ENCODE peak calls at places on chromosomes 5 and 9, in four cellular contexts. G is ELF-1, P is mammary epithelial cell, A is right lobe of liver. Z is an unnamed sample.

GRCh38 chr9:21110708-21111576 is 30.7 kb downstream of the IFNW1 start:
- DNase-seq in A (no peak), P (peak; percentile 52), G (peak; percentile 22), Z (peak; percentile 73)

GRCh38 chr9:127205952-127206351 is 58.6 kb upstream of the GARNL3 start:
- DNase-seq in P (no peak), A (no peak), G (no peak), Z (no peak)

GRCh38 chr9:129665008-129665771 is at the start of gene PRRX2:
- DNase-seq in P (no peak), G (no peak), A (no peak), Z (no peak)

GRCh38 chr5:88438006-88438405 is 169.4 kb upstream of the TMEM161B start:
- DNase-seq in G (peak; percentile 5), P (peak; percentile 4), A (no peak), Z (peak; percentile 7)

GRCh38 chr9:85516976-85517637 is 224.6 kb downstream of the AGTPBP1 start:
- DNase-seq in G (no peak), A (no peak), P (peak; percentile 86), Z (peak; percentile 79)

GRCh38 chr9:130204341-130204740 is 32.1 kb downstream of the NCS1 start:
- DNase-seq in A (no peak), P (no peak), G (no peak), Z (no peak)

GRCh38 chr5:167352801-167353200 is 938.6 kb upstream of the WWC1 start:
- DNase-seq in A (no peak), P (no peak), G (no peak), Z (no peak)

GRCh38 chr5:143139585-143139984 is 263.9 kb downstream of the NR3C1 start:
- DNase-seq in P (no peak), A (no peak), G (no peak), Z (no peak)

GRCh38 chr5:60299944-60300343 is 400.0 kb downstream of the DEPDC1B start:
- DNase-seq in G (no peak), P (peak; percentile 9), A (no peak), Z (no peak)

GRCh38 chr5:179234563-179235135 is 110.6 kb downstream of the ADAMTS2 start:
- DNase-seq in G (no peak), A (no peak), P (no peak), Z (no peak)